ENCODE peak calls at places on chromosomes 12 and 14, in six cellular contexts. One of them, this sample, is unnamed.

GRCh38 chr12:81440001-81440400 is 319.1 kb downstream of the PPFIA2 start:
- DNase-seq in T follicular helper cell: no peak
- DNase-seq in ovary: no peak
- DNase-seq in stimulated activated CD8-positive, alpha-beta memory T cell treated with anti-CD3 and anti-CD28 coated beads, Interleukin-4, amount 100 ng/mL, for 48 hours: no peak
- DNase-seq in NCI-H1092: no peak
- DNase-seq in dermis blood vessel endothelial cell: no peak
- DNase-seq in this sample: no peak

GRCh38 chr12:13011098-13011497 is 11.0 kb upstream of the HEBP1 start:
- DNase-seq in T follicular helper cell: no peak
- DNase-seq in ovary: no peak
- DNase-seq in stimulated activated CD8-positive, alpha-beta memory T cell treated with anti-CD3 and anti-CD28 coated beads, Interleukin-4, amount 100 ng/mL, for 48 hours: no peak
- DNase-seq in NCI-H1092: no peak
- DNase-seq in dermis blood vessel endothelial cell: no peak
- DNase-seq in this sample: no peak

GRCh38 chr14:80946187-80946586 is 4.6 kb upstream of the CEP128 start:
- DNase-seq in T follicular helper cell: no peak
- DNase-seq in ovary: no peak
- DNase-seq in stimulated activated CD8-positive, alpha-beta memory T cell treated with anti-CD3 and anti-CD28 coated beads, Interleukin-4, amount 100 ng/mL, for 48 hours: no peak
- DNase-seq in NCI-H1092: no peak
- DNase-seq in dermis blood vessel endothelial cell: no peak
- DNase-seq in this sample: no peak

GRCh38 chr12:19190292-19191031 is 60.9 kb downstream of the PLEKHA5 start:
- DNase-seq in T follicular helper cell: no peak
- DNase-seq in ovary: no peak
- DNase-seq in stimulated activated CD8-positive, alpha-beta memory T cell treated with anti-CD3 and anti-CD28 coated beads, Interleukin-4, amount 100 ng/mL, for 48 hours: no peak
- DNase-seq in NCI-H1092: no peak
- DNase-seq in dermis blood vessel endothelial cell: peak; percentile 55
- DNase-seq in this sample: no peak

GRCh38 chr12:49019435-49020317 is 1.1 kb upstream of the PRKAG1 start:
- DNase-seq in T follicular helper cell: no peak
- DNase-seq in ovary: peak; percentile 52
- DNase-seq in stimulated activated CD8-positive, alpha-beta memory T cell treated with anti-CD3 and anti-CD28 coated beads, Interleukin-4, amount 100 ng/mL, for 48 hours: peak; percentile 66
- DNase-seq in NCI-H1092: no peak
- DNase-seq in dermis blood vessel endothelial cell: peak; percentile 64
- DNase-seq in this sample: no peak

GRCh38 chr12:122508163-122508562 is 7.4 kb upstream of the ZCCHC8 start:
- DNase-seq in T follicular helper cell: no peak
- DNase-seq in ovary: no peak
- DNase-seq in stimulated activated CD8-positive, alpha-beta memory T cell treated with anti-CD3 and anti-CD28 coated beads, Interleukin-4, amount 100 ng/mL, for 48 hours: no peak
- DNase-seq in NCI-H1092: no peak
- DNase-seq in dermis blood vessel endothelial cell: no peak
- DNase-seq in this sample: no peak

GRCh38 chr14:22046063-22046462 is 372.4 kb upstream of the OR4E1 start:
- DNase-seq in T follicular helper cell: no peak
- DNase-seq in ovary: no peak
- DNase-seq in stimulated activated CD8-positive, alpha-beta memory T cell treated with anti-CD3 and anti-CD28 coated beads, Interleukin-4, amount 100 ng/mL, for 48 hours: no peak
- DNase-seq in NCI-H1092: no peak
- DNase-seq in dermis blood vessel endothelial cell: no peak
- DNase-seq in this sample: no peak

GRCh38 chr14:75257241-75257640 is 21.4 kb upstream of the FOS start:
- DNase-seq in T follicular helper cell: no peak
- DNase-seq in ovary: no peak
- DNase-seq in stimulated activated CD8-positive, alpha-beta memory T cell treated with anti-CD3 and anti-CD28 coated beads, Interleukin-4, amount 100 ng/mL, for 48 hours: no peak
- DNase-seq in NCI-H1092: no peak
- DNase-seq in dermis blood vessel endothelial cell: peak; percentile 62
- DNase-seq in this sample: no peak

GRCh38 chr14:65281991-65282908 is 130.3 kb upstream of the FUT8 start:
- DNase-seq in T follicular helper cell: no peak
- DNase-seq in ovary: no peak
- DNase-seq in stimulated activated CD8-positive, alpha-beta memory T cell treated with anti-CD3 and anti-CD28 coated beads, Interleukin-4, amount 100 ng/mL, for 48 hours: no peak
- DNase-seq in NCI-H1092: no peak
- DNase-seq in dermis blood vessel endothelial cell: no peak
- DNase-seq in this sample: no peak

GRCh38 chr12:110280784-110281548 is at the start of gene ATP2A2:
- DNase-seq in T follicular helper cell: peak; percentile 86
- DNase-seq in ovary: peak; percentile 90
- DNase-seq in stimulated activated CD8-positive, alpha-beta memory T cell treated with anti-CD3 and anti-CD28 coated beads, Interleukin-4, amount 100 ng/mL, for 48 hours: peak; percentile 88
- DNase-seq in NCI-H1092: peak; percentile 82
- DNase-seq in dermis blood vessel endothelial cell: peak; percentile 91
- DNase-seq in this sample: peak; percentile 77

GRCh38 chr12:38523920-38524319 is 207.3 kb downstream of the ALG10B start:
- DNase-seq in T follicular helper cell: no peak
- DNase-seq in ovary: no peak
- DNase-seq in stimulated activated CD8-positive, alpha-beta memory T cell treated with anti-CD3 and anti-CD28 coated beads, Interleukin-4, amount 100 ng/mL, for 48 hours: no peak
- DNase-seq in NCI-H1092: no peak
- DNase-seq in dermis blood vessel endothelial cell: no peak
- DNase-seq in this sample: no peak

GRCh38 chr14:39581474-39581873 is 149.2 kb upstream of the FBXO33 start:
- DNase-seq in T follicular helper cell: no peak
- DNase-seq in ovary: no peak
- DNase-seq in stimulated activated CD8-positive, alpha-beta memory T cell treated with anti-CD3 and anti-CD28 coated beads, Interleukin-4, amount 100 ng/mL, for 48 hours: no peak
- DNase-seq in NCI-H1092: no peak
- DNase-seq in dermis blood vessel endothelial cell: no peak
- DNase-seq in this sample: no peak

GRCh38 chr12:120115692-120116442 is 686 bp downstream of the RAB35 start:
- DNase-seq in T follicular helper cell: no peak
- DNase-seq in ovary: peak; percentile 63
- DNase-seq in stimulated activated CD8-positive, alpha-beta memory T cell treated with anti-CD3 and anti-CD28 coated beads, Interleukin-4, amount 100 ng/mL, for 48 hours: peak; percentile 68
- DNase-seq in NCI-H1092: no peak
- DNase-seq in dermis blood vessel endothelial cell: peak; percentile 67
- DNase-seq in this sample: no peak

GRCh38 chr12:120529641-120530314 is 820 bp upstream of the COQ5 start:
- DNase-seq in T follicular helper cell: no peak
- DNase-seq in ovary: no peak
- DNase-seq in stimulated activated CD8-positive, alpha-beta memory T cell treated with anti-CD3 and anti-CD28 coated beads, Interleukin-4, amount 100 ng/mL, for 48 hours: no peak
- DNase-seq in NCI-H1092: no peak
- DNase-seq in dermis blood vessel endothelial cell: peak; percentile 74
- DNase-seq in this sample: peak; percentile 78

GRCh38 chr12:62893276-62893675 is 41.7 kb downstream of the PPM1H start:
- DNase-seq in T follicular helper cell: no peak
- DNase-seq in ovary: no peak
- DNase-seq in stimulated activated CD8-positive, alpha-beta memory T cell treated with anti-CD3 and anti-CD28 coated beads, Interleukin-4, amount 100 ng/mL, for 48 hours: no peak
- DNase-seq in NCI-H1092: no peak
- DNase-seq in dermis blood vessel endothelial cell: no peak
- DNase-seq in this sample: no peak

GRCh38 chr12:68479261-68479581 is 131.5 kb upstream of the RAP1B start:
- DNase-seq in T follicular helper cell: no peak
- DNase-seq in ovary: no peak
- DNase-seq in stimulated activated CD8-positive, alpha-beta memory T cell treated with anti-CD3 and anti-CD28 coated beads, Interleukin-4, amount 100 ng/mL, for 48 hours: no peak
- DNase-seq in NCI-H1092: no peak
- DNase-seq in dermis blood vessel endothelial cell: no peak
- DNase-seq in this sample: no peak

GRCh38 chr14:81471062-81471461 is 62.6 kb downstream of the SEL1L start:
- DNase-seq in T follicular helper cell: no peak
- DNase-seq in ovary: no peak
- DNase-seq in stimulated activated CD8-positive, alpha-beta memory T cell treated with anti-CD3 and anti-CD28 coated beads, Interleukin-4, amount 100 ng/mL, for 48 hours: peak; percentile 43
- DNase-seq in NCI-H1092: no peak
- DNase-seq in dermis blood vessel endothelial cell: no peak
- DNase-seq in this sample: no peak

GRCh38 chr14:50860478-50861086 is 11.3 kb upstream of the ABHD12B start:
- DNase-seq in T follicular helper cell: peak; percentile 85
- DNase-seq in ovary: peak; percentile 81
- DNase-seq in stimulated activated CD8-positive, alpha-beta memory T cell treated with anti-CD3 and anti-CD28 coated beads, Interleukin-4, amount 100 ng/mL, for 48 hours: peak; percentile 96
- DNase-seq in NCI-H1092: peak; percentile 88
- DNase-seq in dermis blood vessel endothelial cell: peak; percentile 92
- DNase-seq in this sample: peak; percentile 73

GRCh38 chr12:98416845-98417244 is 98.5 kb upstream of the TMPO start:
- DNase-seq in T follicular helper cell: no peak
- DNase-seq in ovary: no peak
- DNase-seq in stimulated activated CD8-positive, alpha-beta memory T cell treated with anti-CD3 and anti-CD28 coated beads, Interleukin-4, amount 100 ng/mL, for 48 hours: no peak
- DNase-seq in NCI-H1092: no peak
- DNase-seq in dermis blood vessel endothelial cell: peak; percentile 47
- DNase-seq in this sample: no peak

GRCh38 chr12:112810235-112810917 is 18.8 kb downstream of the RPH3A start:
- DNase-seq in T follicular helper cell: no peak
- DNase-seq in ovary: no peak
- DNase-seq in stimulated activated CD8-positive, alpha-beta memory T cell treated with anti-CD3 and anti-CD28 coated beads, Interleukin-4, amount 100 ng/mL, for 48 hours: no peak
- DNase-seq in NCI-H1092: no peak
- DNase-seq in dermis blood vessel endothelial cell: no peak
- DNase-seq in this sample: no peak

GRCh38 chr14:76673261-76673660 is 88.0 kb upstream of the VASH1 start:
- DNase-seq in T follicular helper cell: no peak
- DNase-seq in ovary: no peak
- DNase-seq in stimulated activated CD8-positive, alpha-beta memory T cell treated with anti-CD3 and anti-CD28 coated beads, Interleukin-4, amount 100 ng/mL, for 48 hours: no peak
- DNase-seq in NCI-H1092: no peak
- DNase-seq in dermis blood vessel endothelial cell: no peak
- DNase-seq in this sample: no peak

GRCh38 chr14:90381011-90381790 is 15.6 kb upstream of the CALM1 start:
- DNase-seq in T follicular helper cell: no peak
- DNase-seq in ovary: no peak
- DNase-seq in stimulated activated CD8-positive, alpha-beta memory T cell treated with anti-CD3 and anti-CD28 coated beads, Interleukin-4, amount 100 ng/mL, for 48 hours: no peak
- DNase-seq in NCI-H1092: peak; percentile 53
- DNase-seq in dermis blood vessel endothelial cell: no peak
- DNase-seq in this sample: no peak

GRCh38 chr14:22400590-22401259 is 188.3 kb downstream of the DAD1 start:
- DNase-seq in T follicular helper cell: no peak
- DNase-seq in ovary: no peak
- DNase-seq in stimulated activated CD8-positive, alpha-beta memory T cell treated with anti-CD3 and anti-CD28 coated beads, Interleukin-4, amount 100 ng/mL, for 48 hours: no peak
- DNase-seq in NCI-H1092: no peak
- DNase-seq in dermis blood vessel endothelial cell: peak; percentile 47
- DNase-seq in this sample: no peak

GRCh38 chr12:23221066-23221465 is 596.1 kb downstream of the ETNK1 start:
- DNase-seq in T follicular helper cell: no peak
- DNase-seq in ovary: no peak
- DNase-seq in stimulated activated CD8-positive, alpha-beta memory T cell treated with anti-CD3 and anti-CD28 coated beads, Interleukin-4, amount 100 ng/mL, for 48 hours: no peak
- DNase-seq in NCI-H1092: peak; percentile 4
- DNase-seq in dermis blood vessel endothelial cell: no peak
- DNase-seq in this sample: no peak

GRCh38 chr14:69313176-69313575 is 53.2 kb downstream of the GALNT16 start:
- DNase-seq in T follicular helper cell: no peak
- DNase-seq in ovary: peak; percentile 12
- DNase-seq in stimulated activated CD8-positive, alpha-beta memory T cell treated with anti-CD3 and anti-CD28 coated beads, Interleukin-4, amount 100 ng/mL, for 48 hours: no peak
- DNase-seq in NCI-H1092: no peak
- DNase-seq in dermis blood vessel endothelial cell: no peak
- DNase-seq in this sample: no peak

GRCh38 chr12:65279387-65280112 is 1.1 kb downstream of the MSRB3 start:
- DNase-seq in T follicular helper cell: no peak
- DNase-seq in ovary: no peak
- DNase-seq in stimulated activated CD8-positive, alpha-beta memory T cell treated with anti-CD3 and anti-CD28 coated beads, Interleukin-4, amount 100 ng/mL, for 48 hours: no peak
- DNase-seq in NCI-H1092: no peak
- DNase-seq in dermis blood vessel endothelial cell: peak; percentile 64
- DNase-seq in this sample: no peak

GRCh38 chr14:61472801-61473376 is 151.5 kb downstream of the PRKCH start:
- DNase-seq in T follicular helper cell: peak; percentile 37
- DNase-seq in ovary: no peak
- DNase-seq in stimulated activated CD8-positive, alpha-beta memory T cell treated with anti-CD3 and anti-CD28 coated beads, Interleukin-4, amount 100 ng/mL, for 48 hours: peak; percentile 83
- DNase-seq in NCI-H1092: no peak
- DNase-seq in dermis blood vessel endothelial cell: no peak
- DNase-seq in this sample: no peak

GRCh38 chr12:104886418-104887401 is 71.4 kb downstream of the SLC41A2 start:
- DNase-seq in T follicular helper cell: no peak
- DNase-seq in ovary: no peak
- DNase-seq in stimulated activated CD8-positive, alpha-beta memory T cell treated with anti-CD3 and anti-CD28 coated beads, Interleukin-4, amount 100 ng/mL, for 48 hours: no peak
- DNase-seq in NCI-H1092: no peak
- DNase-seq in dermis blood vessel endothelial cell: peak; percentile 55
- DNase-seq in this sample: no peak

GRCh38 chr14:90756755-90757345 is 59.4 kb downstream of the TTC7B start:
- DNase-seq in T follicular helper cell: no peak
- DNase-seq in ovary: no peak
- DNase-seq in stimulated activated CD8-positive, alpha-beta memory T cell treated with anti-CD3 and anti-CD28 coated beads, Interleukin-4, amount 100 ng/mL, for 48 hours: no peak
- DNase-seq in NCI-H1092: no peak
- DNase-seq in dermis blood vessel endothelial cell: peak; percentile 21
- DNase-seq in this sample: no peak

GRCh38 chr14:58731465-58732330 is 93.9 kb downstream of the DACT1 start:
- DNase-seq in T follicular helper cell: no peak
- DNase-seq in ovary: no peak
- DNase-seq in stimulated activated CD8-positive, alpha-beta memory T cell treated with anti-CD3 and anti-CD28 coated beads, Interleukin-4, amount 100 ng/mL, for 48 hours: no peak
- DNase-seq in NCI-H1092: no peak
- DNase-seq in dermis blood vessel endothelial cell: peak; percentile 3
- DNase-seq in this sample: no peak

GRCh38 chr12:104503191-104503590 is 46.4 kb downstream of the CHST11 start:
- DNase-seq in T follicular helper cell: no peak
- DNase-seq in ovary: no peak
- DNase-seq in stimulated activated CD8-positive, alpha-beta memory T cell treated with anti-CD3 and anti-CD28 coated beads, Interleukin-4, amount 100 ng/mL, for 48 hours: no peak
- DNase-seq in NCI-H1092: no peak
- DNase-seq in dermis blood vessel endothelial cell: no peak
- DNase-seq in this sample: no peak

GRCh38 chr12:29133141-29133540 is 15.9 kb upstream of the FAR2 start:
- DNase-seq in T follicular helper cell: no peak
- DNase-seq in ovary: no peak
- DNase-seq in stimulated activated CD8-positive, alpha-beta memory T cell treated with anti-CD3 and anti-CD28 coated beads, Interleukin-4, amount 100 ng/mL, for 48 hours: no peak
- DNase-seq in NCI-H1092: no peak
- DNase-seq in dermis blood vessel endothelial cell: no peak
- DNase-seq in this sample: no peak

GRCh38 chr12:121724930-121725329 is 12.4 kb downstream of the TMEM120B start:
- DNase-seq in T follicular helper cell: no peak
- DNase-seq in ovary: no peak
- DNase-seq in stimulated activated CD8-positive, alpha-beta memory T cell treated with anti-CD3 and anti-CD28 coated beads, Interleukin-4, amount 100 ng/mL, for 48 hours: no peak
- DNase-seq in NCI-H1092: no peak
- DNase-seq in dermis blood vessel endothelial cell: peak; percentile 31
- DNase-seq in this sample: no peak

GRCh38 chr12:51441583-51441982 is 17.0 kb downstream of the SLC4A8 start:
- DNase-seq in T follicular helper cell: no peak
- DNase-seq in ovary: peak; percentile 37
- DNase-seq in stimulated activated CD8-positive, alpha-beta memory T cell treated with anti-CD3 and anti-CD28 coated beads, Interleukin-4, amount 100 ng/mL, for 48 hours: no peak
- DNase-seq in NCI-H1092: no peak
- DNase-seq in dermis blood vessel endothelial cell: peak; percentile 29
- DNase-seq in this sample: no peak

GRCh38 chr12:56916996-56917333 is 17.2 kb downstream of the SDR9C7 start:
- DNase-seq in T follicular helper cell: no peak
- DNase-seq in ovary: no peak
- DNase-seq in stimulated activated CD8-positive, alpha-beta memory T cell treated with anti-CD3 and anti-CD28 coated beads, Interleukin-4, amount 100 ng/mL, for 48 hours: no peak
- DNase-seq in NCI-H1092: no peak
- DNase-seq in dermis blood vessel endothelial cell: no peak
- DNase-seq in this sample: no peak

GRCh38 chr14:104871656-104872468 is 6.8 kb downstream of the CEP170B start:
- DNase-seq in T follicular helper cell: no peak
- DNase-seq in ovary: no peak
- DNase-seq in stimulated activated CD8-positive, alpha-beta memory T cell treated with anti-CD3 and anti-CD28 coated beads, Interleukin-4, amount 100 ng/mL, for 48 hours: no peak
- DNase-seq in NCI-H1092: no peak
- DNase-seq in dermis blood vessel endothelial cell: no peak
- DNase-seq in this sample: no peak